ENCODE peak calls at places on chromosomes 7 and 10, in seven cellular contexts. One of them, this sample, is unnamed.

GRCh38 chr10:72204724-72205123 is 11.1 kb upstream of the ANAPC16 start:
- DNase-seq in mesothelial cell of epicardium: no peak
- DNase-seq in astrocyte of the spinal cord: no peak
- DNase-seq in BE2C: no peak
- DNase-seq in coronary artery: no peak
- DNase-seq in H9: no peak
- DNase-seq in thyroid gland: no peak
- DNase-seq in this sample: no peak

GRCh38 chr10:65394898-65395297 is 1530.9 kb upstream of the LRRTM3 start:
- DNase-seq in mesothelial cell of epicardium: no peak
- DNase-seq in astrocyte of the spinal cord: peak; percentile 74
- DNase-seq in BE2C: no peak
- DNase-seq in coronary artery: no peak
- DNase-seq in H9: no peak
- DNase-seq in thyroid gland: no peak
- DNase-seq in this sample: no peak

GRCh38 chr10:130371686-130372085 is 235.5 kb downstream of the GLRX3 start:
- DNase-seq in mesothelial cell of epicardium: no peak
- DNase-seq in astrocyte of the spinal cord: no peak
- DNase-seq in BE2C: no peak
- DNase-seq in coronary artery: no peak
- DNase-seq in H9: no peak
- DNase-seq in thyroid gland: no peak
- DNase-seq in this sample: no peak

GRCh38 chr7:1769286-1770200 is 99.5 kb downstream of the ELFN1 start:
- DNase-seq in mesothelial cell of epicardium: peak; percentile 20
- DNase-seq in astrocyte of the spinal cord: no peak
- DNase-seq in BE2C: no peak
- DNase-seq in coronary artery: no peak
- DNase-seq in H9: no peak
- DNase-seq in thyroid gland: no peak
- DNase-seq in this sample: no peak

GRCh38 chr10:112728118-112728963 is 221.7 kb upstream of the TCF7L2 start:
- DNase-seq in mesothelial cell of epicardium: no peak
- DNase-seq in astrocyte of the spinal cord: no peak
- DNase-seq in BE2C: no peak
- DNase-seq in coronary artery: no peak
- DNase-seq in H9: no peak
- DNase-seq in thyroid gland: no peak
- DNase-seq in this sample: no peak

GRCh38 chr7:34042406-34042805 is 137.1 kb downstream of the BMPER start:
- DNase-seq in mesothelial cell of epicardium: no peak
- DNase-seq in astrocyte of the spinal cord: no peak
- DNase-seq in BE2C: no peak
- DNase-seq in coronary artery: no peak
- DNase-seq in H9: no peak
- DNase-seq in thyroid gland: no peak
- DNase-seq in this sample: no peak

GRCh38 chr10:88236121-88236743 is 346.9 kb downstream of the RNLS start:
- DNase-seq in mesothelial cell of epicardium: no peak
- DNase-seq in astrocyte of the spinal cord: no peak
- DNase-seq in BE2C: no peak
- DNase-seq in coronary artery: no peak
- DNase-seq in H9: no peak
- DNase-seq in thyroid gland: peak; percentile 39
- DNase-seq in this sample: no peak

GRCh38 chr10:82942572-82943091 is 1067.6 kb downstream of the NRG3 start:
- DNase-seq in mesothelial cell of epicardium: no peak
- DNase-seq in astrocyte of the spinal cord: peak; percentile 56
- DNase-seq in BE2C: no peak
- DNase-seq in coronary artery: no peak
- DNase-seq in H9: no peak
- DNase-seq in thyroid gland: no peak
- DNase-seq in this sample: no peak

GRCh38 chr10:69644658-69645295 is 14.7 kb downstream of the FAM241B start:
- DNase-seq in mesothelial cell of epicardium: peak; percentile 79
- DNase-seq in astrocyte of the spinal cord: peak; percentile 62
- DNase-seq in BE2C: peak; percentile 75
- DNase-seq in coronary artery: no peak
- DNase-seq in H9: peak; percentile 79
- DNase-seq in thyroid gland: peak; percentile 65
- DNase-seq in this sample: peak; percentile 85

GRCh38 chr7:99000904-99001442 is 122.6 kb downstream of the TRRAP start:
- DNase-seq in mesothelial cell of epicardium: no peak
- DNase-seq in astrocyte of the spinal cord: no peak
- DNase-seq in BE2C: no peak
- DNase-seq in coronary artery: no peak
- DNase-seq in H9: no peak
- DNase-seq in thyroid gland: no peak
- DNase-seq in this sample: no peak

GRCh38 chr7:148799893-148800545 is 84.1 kb downstream of the EZH2 start:
- DNase-seq in mesothelial cell of epicardium: no peak
- DNase-seq in astrocyte of the spinal cord: no peak
- DNase-seq in BE2C: no peak
- DNase-seq in coronary artery: no peak
- DNase-seq in H9: peak; percentile 49
- DNase-seq in thyroid gland: no peak
- DNase-seq in this sample: no peak

GRCh38 chr7:4143511-4144160 is 538.5 kb upstream of the FOXK1 start:
- DNase-seq in mesothelial cell of epicardium: no peak
- DNase-seq in astrocyte of the spinal cord: no peak
- DNase-seq in BE2C: no peak
- DNase-seq in coronary artery: no peak
- DNase-seq in H9: no peak
- DNase-seq in thyroid gland: no peak
- DNase-seq in this sample: no peak

GRCh38 chr10:70974351-70974901 is 86.1 kb upstream of the PCBD1 start:
- DNase-seq in mesothelial cell of epicardium: no peak
- DNase-seq in astrocyte of the spinal cord: no peak
- DNase-seq in BE2C: peak; percentile 76
- DNase-seq in coronary artery: no peak
- DNase-seq in H9: peak; percentile 55
- DNase-seq in thyroid gland: no peak
- DNase-seq in this sample: peak; percentile 14

GRCh38 chr10:80622153-80622552 is 84.5 kb downstream of the SH2D4B start:
- DNase-seq in mesothelial cell of epicardium: no peak
- DNase-seq in astrocyte of the spinal cord: no peak
- DNase-seq in BE2C: no peak
- DNase-seq in coronary artery: no peak
- DNase-seq in H9: no peak
- DNase-seq in thyroid gland: no peak
- DNase-seq in this sample: no peak

GRCh38 chr10:111360260-111360925 is 283.6 kb downstream of the ADRA2A start:
- DNase-seq in mesothelial cell of epicardium: peak; percentile 41
- DNase-seq in astrocyte of the spinal cord: no peak
- DNase-seq in BE2C: peak; percentile 70
- DNase-seq in coronary artery: no peak
- DNase-seq in H9: peak; percentile 87
- DNase-seq in thyroid gland: peak; percentile 56
- DNase-seq in this sample: peak; percentile 59

GRCh38 chr10:1074063-1074747 is 18.0 kb downstream of the WDR37 start:
- DNase-seq in mesothelial cell of epicardium: no peak
- DNase-seq in astrocyte of the spinal cord: no peak
- DNase-seq in BE2C: no peak
- DNase-seq in coronary artery: no peak
- DNase-seq in H9: no peak
- DNase-seq in thyroid gland: no peak
- DNase-seq in this sample: no peak

GRCh38 chr10:89916481-89916880 is 215.1 kb downstream of the KIF20B start:
- DNase-seq in mesothelial cell of epicardium: no peak
- DNase-seq in astrocyte of the spinal cord: peak; percentile 4
- DNase-seq in BE2C: no peak
- DNase-seq in coronary artery: no peak
- DNase-seq in H9: no peak
- DNase-seq in thyroid gland: no peak
- DNase-seq in this sample: no peak

GRCh38 chr10:14543048-14543903 is 212.6 kb upstream of the FRMD4A start:
- DNase-seq in mesothelial cell of epicardium: no peak
- DNase-seq in astrocyte of the spinal cord: peak; percentile 35
- DNase-seq in BE2C: no peak
- DNase-seq in coronary artery: no peak
- DNase-seq in H9: no peak
- DNase-seq in thyroid gland: peak; percentile 14
- DNase-seq in this sample: no peak

GRCh38 chr10:87771871-87772500 is 46.0 kb downstream of the ATAD1 start:
- DNase-seq in mesothelial cell of epicardium: no peak
- DNase-seq in astrocyte of the spinal cord: peak; percentile 42
- DNase-seq in BE2C: no peak
- DNase-seq in coronary artery: no peak
- DNase-seq in H9: no peak
- DNase-seq in thyroid gland: no peak
- DNase-seq in this sample: no peak

GRCh38 chr7:36287371-36288241 is 102.1 kb upstream of the ANLN start:
- DNase-seq in mesothelial cell of epicardium: no peak
- DNase-seq in astrocyte of the spinal cord: no peak
- DNase-seq in BE2C: no peak
- DNase-seq in coronary artery: no peak
- DNase-seq in H9: no peak
- DNase-seq in thyroid gland: no peak
- DNase-seq in this sample: peak; percentile 72

GRCh38 chr7:98168181-98168903 is 42.9 kb upstream of the BHLHA15 start:
- DNase-seq in mesothelial cell of epicardium: peak; percentile 70
- DNase-seq in astrocyte of the spinal cord: peak; percentile 66
- DNase-seq in BE2C: peak; percentile 68
- DNase-seq in coronary artery: no peak
- DNase-seq in H9: peak; percentile 75
- DNase-seq in thyroid gland: peak; percentile 70
- DNase-seq in this sample: peak; percentile 66

GRCh38 chr10:102540023-102540422 is 36.3 kb downstream of the SUFU start:
- DNase-seq in mesothelial cell of epicardium: no peak
- DNase-seq in astrocyte of the spinal cord: peak; percentile 10
- DNase-seq in BE2C: no peak
- DNase-seq in coronary artery: no peak
- DNase-seq in H9: no peak
- DNase-seq in thyroid gland: no peak
- DNase-seq in this sample: no peak

GRCh38 chr7:106225856-106226255 is 58.9 kb downstream of the NAMPT start:
- DNase-seq in mesothelial cell of epicardium: no peak
- DNase-seq in astrocyte of the spinal cord: no peak
- DNase-seq in BE2C: no peak
- DNase-seq in coronary artery: no peak
- DNase-seq in H9: no peak
- DNase-seq in thyroid gland: no peak
- DNase-seq in this sample: no peak

DNA sequence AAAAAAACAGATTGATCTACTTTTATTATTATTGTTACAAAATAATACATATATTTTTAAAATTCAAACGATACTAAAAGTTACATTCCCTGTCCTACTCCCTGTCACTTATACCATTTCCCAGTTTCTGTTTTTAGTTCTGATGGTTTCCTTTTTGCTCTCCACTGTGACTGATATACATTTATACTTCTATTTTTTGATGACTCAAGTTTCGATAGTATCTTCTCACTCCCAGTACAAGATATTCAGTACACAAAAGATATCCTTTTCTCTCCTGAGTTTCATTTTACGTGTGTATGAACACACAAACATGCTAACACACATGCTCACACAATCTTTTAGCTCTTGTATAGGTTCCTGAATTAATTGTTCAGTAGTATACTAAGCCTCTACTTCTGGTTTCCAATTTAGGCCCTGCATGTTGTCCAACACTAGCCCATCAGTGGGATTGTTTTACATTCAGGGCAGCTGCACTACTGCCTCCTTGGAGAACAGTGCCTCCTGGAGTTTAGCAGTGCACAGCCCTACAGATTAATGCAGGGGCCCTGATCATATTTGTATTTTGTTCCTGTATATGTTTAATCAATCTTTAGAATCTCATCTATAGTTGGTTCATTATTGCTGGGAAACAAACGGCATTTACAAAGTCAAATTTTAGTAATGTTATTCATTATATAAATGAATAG is 131.0 kb downstream of the TES start:
- DNase-seq in mesothelial cell of epicardium: no peak
- DNase-seq in astrocyte of the spinal cord: no peak
- DNase-seq in BE2C: no peak
- DNase-seq in coronary artery: no peak
- DNase-seq in H9: no peak
- DNase-seq in thyroid gland: no peak
- DNase-seq in this sample: no peak
- TF ChIP-seq CTCF in mesothelial cell of epicardium: no peak
- TF ChIP-seq CTCF in astrocyte of the spinal cord: peak; percentile 12
- TF ChIP-seq CTCF in BE2C: no peak
- TF ChIP-seq CTCF in coronary artery: no peak
- TF ChIP-seq CTCF in H9: peak; percentile 47
- TF ChIP-seq CTCF in thyroid gland: no peak
- TF ChIP-seq CTCF in this sample: no peak

DNA sequence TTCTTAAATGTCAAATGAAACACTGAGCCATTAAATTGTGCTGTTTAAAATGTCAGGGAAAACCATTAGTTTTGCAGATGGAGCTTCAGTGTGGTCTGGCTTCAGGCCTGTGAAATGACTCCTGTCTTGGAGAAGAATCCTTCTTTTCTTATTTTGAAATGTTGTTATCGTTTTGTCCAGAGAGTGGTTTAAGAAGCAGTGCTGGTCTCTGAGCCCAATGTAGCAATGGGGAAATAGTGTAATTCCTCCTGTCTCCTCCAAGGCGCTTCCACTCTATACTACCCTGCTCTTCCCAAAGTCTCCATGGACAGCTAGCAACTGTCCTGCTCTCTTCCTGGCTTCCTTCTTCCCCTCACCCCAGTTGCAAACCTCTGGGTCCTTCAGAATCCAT is 177.6 kb downstream of the REEP3 start:
- DNase-seq in mesothelial cell of epicardium: no peak
- DNase-seq in astrocyte of the spinal cord: no peak
- DNase-seq in BE2C: no peak
- DNase-seq in coronary artery: no peak
- DNase-seq in H9: no peak
- DNase-seq in thyroid gland: no peak
- DNase-seq in this sample: no peak
- TF ChIP-seq CTCF in mesothelial cell of epicardium: no peak
- TF ChIP-seq CTCF in astrocyte of the spinal cord: no peak
- TF ChIP-seq CTCF in BE2C: no peak
- TF ChIP-seq CTCF in coronary artery: no peak
- TF ChIP-seq CTCF in H9: no peak
- TF ChIP-seq CTCF in thyroid gland: no peak
- TF ChIP-seq CTCF in this sample: no peak

GRCh38 chr10:115706482-115707076 is 566.4 kb downstream of the GFRA1 start:
- DNase-seq in mesothelial cell of epicardium: no peak
- DNase-seq in astrocyte of the spinal cord: peak; percentile 52
- DNase-seq in BE2C: no peak
- DNase-seq in coronary artery: no peak
- DNase-seq in H9: no peak
- DNase-seq in thyroid gland: no peak
- DNase-seq in this sample: peak; percentile 2
- TF ChIP-seq CTCF in mesothelial cell of epicardium: peak; percentile 66
- TF ChIP-seq CTCF in astrocyte of the spinal cord: peak; percentile 52
- TF ChIP-seq CTCF in BE2C: peak; percentile 45
- TF ChIP-seq CTCF in coronary artery: peak; percentile 31
- TF ChIP-seq CTCF in H9: peak; percentile 76
- TF ChIP-seq CTCF in thyroid gland: no peak
- TF ChIP-seq CTCF in this sample: no peak

GRCh38 chr10:6089334-6090219 is 743 bp downstream of the RBM17 start:
- DNase-seq in mesothelial cell of epicardium: peak; percentile 55
- DNase-seq in astrocyte of the spinal cord: no peak
- DNase-seq in BE2C: peak; percentile 18
- DNase-seq in coronary artery: no peak
- DNase-seq in H9: peak; percentile 44
- DNase-seq in thyroid gland: peak; percentile 15
- DNase-seq in this sample: peak; percentile 20
- TF ChIP-seq CTCF in mesothelial cell of epicardium: no peak
- TF ChIP-seq CTCF in astrocyte of the spinal cord: no peak
- TF ChIP-seq CTCF in BE2C: no peak
- TF ChIP-seq CTCF in coronary artery: no peak
- TF ChIP-seq CTCF in H9: no peak
- TF ChIP-seq CTCF in thyroid gland: no peak
- TF ChIP-seq CTCF in this sample: no peak

This sample was measured in Calu3.